ENCODE peak calls at places on chromosomes 6 and 20, in five cellular contexts. V, J, D, R and Q are unnamed samples.

GRCh38 chr6:36655073-36655847 is 23.3 kb upstream of the CDKN1A start:
- DNase-seq in V (no peak), J (no peak), D (no peak), R (no peak), Q (no peak)

GRCh38 chr20:10758446-10758845 is 84.6 kb upstream of the JAG1 start:
- DNase-seq in V (no peak), J (no peak), D (no peak), R (peak), Q (no peak)

GRCh38 chr6:148415511-148416286 is 73.1 kb downstream of the SASH1 start:
- DNase-seq in V (no peak), J (no peak), D (no peak), R (no peak), Q (no peak)

GRCh38 chr6:51927450-51927849 is 160.0 kb downstream of the PKHD1 start:
- DNase-seq in V (no peak), J (no peak), D (no peak), R (no peak), Q (no peak)

GRCh38 chr6:168100803-168101095 is 21.7 kb upstream of the FRMD1 start:
- DNase-seq in V (no peak), J (no peak), D (no peak), R (no peak), Q (no peak)

GRCh38 chr6:42239736-42240375 is 22.2 kb upstream of the MRPS10 start:
- DNase-seq in V (no peak), J (no peak), D (peak), R (peak), Q (no peak)

GRCh38 chr6:99393366-99393697 is 663 bp downstream of the COQ3 start:
- DNase-seq in V (no peak), J (peak), D (no peak), R (no peak), Q (no peak)

GRCh38 chr20:2602046-2602735 is 50.2 kb upstream of the NOP56 start:
- DNase-seq in V (no peak), J (no peak), D (no peak), R (no peak), Q (no peak)

GRCh38 chr20:49661560-49662329 is 51.9 kb downstream of the B4GALT5 start:
- DNase-seq in V (no peak), J (no peak), D (no peak), R (peak), Q (no peak)

GRCh38 chr20:20205141-20205861 is 153.0 kb downstream of the CFAP61 start:
- DNase-seq in V (no peak), J (no peak), D (no peak), R (no peak), Q (no peak)

GRCh38 chr20:37323985-37324384 is 22.0 kb upstream of the SRC start:
- DNase-seq in V (no peak), J (no peak), D (peak), R (peak), Q (no peak)

GRCh38 chr6:110554441-110554840 is 78.0 kb upstream of the SLC22A16 start:
- DNase-seq in V (no peak), J (no peak), D (no peak), R (no peak), Q (no peak)

GRCh38 chr20:43767686-43768474 is 41.1 kb upstream of the GTSF1L start:
- DNase-seq in V (no peak), J (no peak), D (peak), R (peak), Q (no peak)

GRCh38 chr20:25042531-25043498 is 15.1 kb downstream of the ACSS1 start:
- DNase-seq in V (no peak), J (no peak), D (no peak), R (no peak), Q (peak)

GRCh38 chr6:134539865-134540323 is 222.0 kb upstream of the SGK1 start:
- DNase-seq in V (no peak), J (no peak), D (no peak), R (peak), Q (no peak)

GRCh38 chr20:14935285-14935684 is 597.9 kb upstream of the FLRT3 start:
- DNase-seq in V (no peak), J (no peak), D (no peak), R (no peak), Q (no peak)

GRCh38 chr6:37709932-37710565 is 12.4 kb upstream of the MDGA1 start:
- DNase-seq in V (no peak), J (no peak), D (no peak), R (no peak), Q (no peak)

GRCh38 chr20:21258411-21258810 is 44.7 kb upstream of the XRN2 start:
- DNase-seq in V (no peak), J (no peak), D (no peak), R (no peak), Q (no peak)

GRCh38 chr6:134287863-134288537 is 29.9 kb downstream of the SGK1 start:
- DNase-seq in V (no peak), J (no peak), D (peak), R (peak), Q (no peak)

GRCh38 chr20:44572551-44573500 is 9.6 kb upstream of the PKIG start:
- DNase-seq in V (peak), J (peak), D (peak), R (peak), Q (no peak)

GRCh38 chr6:40986871-40987270 is 52.1 kb downstream of the UNC5CL start:
- DNase-seq in V (no peak), J (no peak), D (no peak), R (no peak), Q (no peak)

GRCh38 chr6:50145125-50145524 is 95.4 kb upstream of the DEFB112 start:
- DNase-seq in V (no peak), J (no peak), D (peak), R (no peak), Q (no peak)

GRCh38 chr6:116666869-116667268 is 1.7 kb downstream of the ZUP1 start:
- DNase-seq in V (no peak), J (no peak), D (no peak), R (no peak), Q (peak)

GRCh38 chr20:46767127-46767761 is 57.8 kb downstream of the SLC2A10 start:
- DNase-seq in V (no peak), J (no peak), D (peak), R (peak), Q (no peak)

GRCh38 chr20:19921349-19921793 is 95.8 kb upstream of the NAA20 start:
- DNase-seq in V (no peak), J (no peak), D (peak), R (no peak), Q (no peak)

GRCh38 chr6:6713660-6714446 is 125.3 kb downstream of the LY86 start:
- DNase-seq in V (no peak), J (no peak), D (peak), R (no peak), Q (no peak)

GRCh38 chr6:100664274-100665040 is 199.7 kb upstream of the SIM1 start:
- DNase-seq in V (no peak), J (no peak), D (peak), R (peak), Q (no peak)

GRCh38 chr6:148495029-148495428 is 152.4 kb downstream of the SASH1 start:
- DNase-seq in V (no peak), J (no peak), D (peak), R (peak), Q (no peak)

GRCh38 chr6:157462956-157463742 is 82.2 kb downstream of the ZDHHC14 start:
- DNase-seq in V (no peak), J (no peak), D (no peak), R (no peak), Q (no peak)

GRCh38 chr20:61320617-61321200 is 68.6 kb downstream of the CDH4 start:
- DNase-seq in V (no peak), J (no peak), D (no peak), R (no peak), Q (no peak)

GRCh38 chr6:54916858-54917257 is 70.3 kb downstream of the FAM83B start:
- DNase-seq in V (no peak), J (peak), D (peak), R (peak), Q (no peak)

GRCh38 chr20:35619196-35620095 is 3.8 kb downstream of the SPAG4 start:
- DNase-seq in V (peak), J (peak), D (peak), R (peak), Q (no peak)

GRCh38 chr6:40336986-40337780 is 250.0 kb downstream of the LRFN2 start:
- DNase-seq in V (no peak), J (no peak), D (no peak), R (no peak), Q (no peak)

GRCh38 chr20:1809121-1809520 is 86.1 kb upstream of the SIRPA start:
- DNase-seq in V (no peak), J (no peak), D (peak), R (peak), Q (no peak)

GRCh38 chr6:105810105-105810921 is 275.8 kb upstream of the PRDM1 start:
- DNase-seq in V (peak), J (no peak), D (peak), R (peak), Q (no peak)

GRCh38 chr6:8182857-8183256 is 80.5 kb upstream of the EEF1E1 start:
- DNase-seq in V (no peak), J (no peak), D (peak), R (no peak), Q (no peak)

GRCh38 chr6:57162008-57162407 is 10.1 kb upstream of the BAG2 start:
- DNase-seq in V (no peak), J (no peak), D (no peak), R (no peak), Q (no peak)

GRCh38 chr6:158799051-158799792 is 19.9 kb downstream of the EZR start:
- DNase-seq in V (no peak), J (no peak), D (peak), R (no peak), Q (no peak)

GRCh38 chr6:46969206-46969605 is 47.5 kb upstream of the ADGRF5 start:
- DNase-seq in V (no peak), J (no peak), D (no peak), R (peak), Q (no peak)

GRCh38 chr6:129708496-129709216 is 1.3 kb downstream of the ARHGAP18 start:
- DNase-seq in V (no peak), J (no peak), D (peak), R (no peak), Q (no peak)

GRCh38 chr6:129707028-129707427 is 2.9 kb downstream of the ARHGAP18 start:
- DNase-seq in V (no peak), J (no peak), D (no peak), R (no peak), Q (no peak)

GRCh38 chr6:129709909-129710721 is at the start of gene ARHGAP18:
- DNase-seq in V (peak), J (peak), D (peak), R (peak), Q (peak)

GRCh38 chr6:129709451-129709908 is 497 bp downstream of the ARHGAP18 start:
- DNase-seq in V (no peak), J (no peak), D (peak), R (no peak), Q (no peak)

GRCh38 chr6:129707882-129708495 is 2.0 kb downstream of the ARHGAP18 start:
- DNase-seq in V (no peak), J (no peak), D (no peak), R (no peak), Q (no peak)
- H3K4me3 ChIP-seq in V (no peak), J (peak), D (peak), R (peak), Q (peak)

DNA sequence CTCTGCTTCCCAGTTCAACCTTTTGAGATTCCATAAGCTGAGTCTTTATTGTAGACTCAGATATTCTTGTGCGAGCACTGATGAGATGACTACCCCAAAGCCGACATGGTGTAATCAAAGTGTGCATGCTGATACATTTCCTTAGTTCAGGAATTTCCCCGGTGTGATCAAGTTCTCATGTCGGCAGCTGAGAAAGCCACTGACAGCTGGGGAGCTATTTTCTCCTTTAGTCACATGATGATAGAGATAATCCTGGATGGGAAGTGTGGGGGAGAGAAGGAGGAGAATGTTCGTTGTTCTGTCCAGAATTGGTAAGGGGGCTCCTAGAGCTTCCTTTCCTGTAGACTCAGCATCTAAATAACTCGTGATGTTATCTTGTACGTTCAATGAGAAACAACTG is 7.7 kb upstream of the CAP2 start:
- DNase-seq in V (no peak), J (no peak), D (peak), R (peak), Q (no peak)
- H3K4me3 ChIP-seq in V (no peak), J (no peak), D (no peak), R (no peak), Q (no peak)

DNA sequence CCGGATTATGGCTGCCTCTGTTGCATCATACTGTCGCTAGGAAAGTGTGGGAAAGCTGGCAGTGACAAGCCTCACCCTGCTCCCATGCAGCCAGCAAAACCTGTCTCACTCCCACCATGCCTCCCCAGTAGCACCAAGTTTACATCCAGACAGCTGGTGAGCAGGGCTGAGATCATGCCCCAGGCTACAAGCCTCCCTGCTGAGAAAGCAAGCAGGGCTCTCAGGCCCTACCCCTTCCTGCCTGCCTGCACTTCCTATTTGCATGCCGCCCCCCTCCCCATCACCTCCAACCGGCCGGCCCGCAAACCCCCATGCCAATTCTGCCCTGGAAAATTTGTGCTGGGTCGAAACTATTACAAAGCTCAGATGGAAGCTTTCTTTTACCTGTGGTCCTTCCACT is 408.2 kb upstream of the FKBP1C start:
- DNase-seq in V (no peak), J (no peak), D (no peak), R (no peak), Q (no peak)
- H3K4me3 ChIP-seq in V (no peak), J (no peak), D (no peak), R (no peak), Q (no peak)

GRCh38 chr20:62751551-62752150 is 43.0 kb downstream of the NTSR1 start:
- DNase-seq in V (no peak), J (no peak), D (no peak), R (no peak), Q (no peak)

GRCh38 chr20:62752181-62752670 is 43.6 kb downstream of the NTSR1 start:
- DNase-seq in V (no peak), J (no peak), D (no peak), R (no peak), Q (no peak)

GRCh38 chr20:62753626-62754025 is 42.6 kb upstream of the MRGBP start:
- DNase-seq in V (no peak), J (no peak), D (no peak), R (no peak), Q (no peak)

GRCh38 chr20:62754122-62754990 is 41.9 kb upstream of the MRGBP start:
- DNase-seq in V (no peak), J (no peak), D (no peak), R (peak), Q (no peak)

GRCh38 chr20:62752671-62753501 is 43.4 kb upstream of the MRGBP start:
- DNase-seq in V (no peak), J (no peak), D (peak), R (no peak), Q (no peak)
- H3K4me3 ChIP-seq in V (no peak), J (no peak), D (no peak), R (no peak), Q (no peak)

GRCh38 chr20:9169409-9169808 is 100.5 kb downstream of the PLCB4 start:
- DNase-seq in V (no peak), J (no peak), D (no peak), R (no peak), Q (no peak)
- H3K4me3 ChIP-seq in V (no peak), J (no peak), D (no peak), R (no peak), Q (no peak)

DNA sequence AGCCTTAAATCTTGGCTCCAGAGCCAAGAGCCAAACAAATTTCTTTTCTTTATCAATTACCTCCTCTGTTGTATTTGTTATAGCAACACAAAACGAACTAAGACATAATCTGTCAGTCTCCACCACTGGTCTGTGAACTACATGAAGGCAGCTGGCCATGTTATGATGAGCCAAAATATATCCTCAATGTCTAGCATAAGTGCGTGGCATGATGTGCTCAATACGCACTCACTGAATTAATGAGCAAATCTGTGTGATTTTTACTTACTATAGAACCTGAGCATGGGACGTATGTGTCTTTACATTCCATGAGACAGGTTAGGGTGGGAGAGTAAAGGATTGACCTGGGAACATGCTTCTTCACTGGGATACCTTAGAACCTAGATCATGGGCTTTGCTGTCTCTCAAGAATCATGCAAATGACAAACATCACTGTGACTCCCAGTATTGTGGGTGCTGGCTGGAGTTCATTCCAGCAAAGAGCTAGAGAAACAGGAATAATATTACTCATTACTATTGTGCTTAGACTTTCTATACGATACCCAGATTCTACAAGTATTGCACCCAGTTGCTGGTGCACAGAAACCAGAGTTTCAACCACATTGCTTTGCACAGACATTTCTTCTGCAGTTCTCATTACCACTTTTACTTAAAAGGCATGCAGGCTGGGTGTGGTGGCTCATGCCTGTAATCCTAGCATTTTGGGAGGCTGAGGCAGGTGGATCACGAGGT is 220.3 kb upstream of the ZNF217 start:
- DNase-seq in V (no peak), J (no peak), D (no peak), R (no peak), Q (no peak)
- H3K4me3 ChIP-seq in V (no peak), J (no peak), D (no peak), R (no peak), Q (no peak)

DNA sequence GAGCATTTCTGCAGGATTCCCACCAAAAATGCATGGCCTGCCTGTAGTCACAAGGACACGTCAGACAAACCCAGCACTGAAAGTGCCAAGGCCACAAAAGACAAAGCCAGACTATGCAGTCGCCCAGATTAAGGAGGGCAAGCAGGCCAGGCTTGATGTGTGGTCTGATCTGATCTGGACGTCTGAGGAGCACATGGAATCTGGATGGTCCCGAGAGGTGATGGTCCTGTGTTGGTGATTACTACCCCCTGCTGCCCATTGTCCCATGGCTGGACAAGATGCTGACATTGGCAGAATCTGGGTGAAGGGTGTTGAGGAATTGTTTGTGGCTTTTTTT is 17.1 kb downstream of the NPEPL1 start:
- DNase-seq in V (no peak), J (no peak), D (no peak), R (no peak), Q (no peak)
- H3K4me3 ChIP-seq in V (no peak), J (no peak), D (no peak), R (no peak), Q (no peak)

GRCh38 chr20:17897566-17898307 is 70.9 kb downstream of the SNX5 start:
- DNase-seq in V (no peak), J (no peak), D (peak), R (peak), Q (no peak)

GRCh38 chr20:17896771-17897369 is 71.7 kb downstream of the SNX5 start:
- DNase-seq in V (no peak), J (peak), D (peak), R (no peak), Q (peak)

GRCh38 chr20:17896247-17896723 is 72.3 kb downstream of the SNX5 start:
- DNase-seq in V (no peak), J (no peak), D (peak), R (no peak), Q (no peak)

GRCh38 chr20:17893480-17893879 is 75.1 kb downstream of the SNX5 start:
- DNase-seq in V (no peak), J (no peak), D (no peak), R (no peak), Q (no peak)

DNA sequence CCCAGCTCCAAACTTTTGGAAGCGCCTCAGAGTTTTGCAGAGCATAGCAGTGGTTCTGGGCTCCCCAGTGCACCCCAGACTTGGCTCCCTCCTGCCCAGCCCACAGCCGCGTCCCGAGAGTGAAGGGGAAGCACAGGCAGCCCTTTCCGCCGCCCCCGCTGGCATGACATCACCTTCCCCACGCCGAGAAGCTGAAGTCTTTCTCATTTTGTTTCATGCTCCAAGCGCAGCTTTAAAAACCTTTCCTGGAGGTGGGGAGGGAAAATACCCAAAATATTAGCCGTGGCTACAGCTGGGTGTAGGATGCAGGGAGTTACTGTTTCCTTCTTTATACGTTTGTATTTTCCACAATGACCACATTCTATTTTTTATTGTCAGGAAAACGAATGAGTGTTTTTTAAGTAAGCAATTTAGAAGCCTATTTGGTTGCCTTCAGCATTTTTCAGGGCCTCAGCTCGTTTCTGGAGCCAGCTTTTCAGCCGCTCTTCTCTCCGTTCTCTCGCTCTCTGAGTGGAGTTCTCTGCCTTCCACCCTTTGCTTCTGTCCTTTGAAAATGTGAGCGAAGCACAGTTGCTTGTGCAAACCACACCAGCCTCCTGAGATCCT is 72.8 kb downstream of the SNX5 start:
- DNase-seq in V (peak), J (no peak), D (peak), R (peak), Q (no peak)
- H3K4me3 ChIP-seq in V (peak), J (no peak), D (peak), R (peak), Q (peak)